ENCODE peak calls at places on chromosomes 2 and 18, in five cellular contexts. One of them, this sample, is unnamed.

GRCh38 chr18:76494181-76494540 is 881 bp downstream of the ZNF516 start:
- DNase-seq in myocyte: no peak
- DNase-seq in KG1: no peak
- DNase-seq in activated naive CD4-positive, alpha-beta T cell: no peak
- DNase-seq in AG04449: no peak
- DNase-seq in this sample: no peak

GRCh38 chr2:101823347-101823791 is 125.9 kb downstream of the MAP4K4 start:
- DNase-seq in myocyte: peak; percentile 57
- DNase-seq in activated naive CD4-positive, alpha-beta T cell: no peak
- DNase-seq in AG04449: no peak
- DNase-seq in KG1: peak; percentile 35
- DNase-seq in this sample: no peak

GRCh38 chr2:6877402-6878305 is at the start of gene RSAD2:
- DNase-seq in myocyte: no peak
- DNase-seq in AG04449: no peak
- DNase-seq in KG1: peak; percentile 74
- DNase-seq in activated naive CD4-positive, alpha-beta T cell: no peak
- DNase-seq in this sample: no peak

GRCh38 chr2:10344105-10345066 is 41.7 kb downstream of the HPCAL1 start:
- DNase-seq in KG1: no peak
- DNase-seq in AG04449: no peak
- DNase-seq in activated naive CD4-positive, alpha-beta T cell: no peak
- DNase-seq in myocyte: no peak
- DNase-seq in this sample: peak; percentile 70

GRCh38 chr2:68745006-68745405 is 10.4 kb downstream of the ARHGAP25 start:
- DNase-seq in AG04449: no peak
- DNase-seq in activated naive CD4-positive, alpha-beta T cell: no peak
- DNase-seq in KG1: no peak
- DNase-seq in myocyte: no peak
- DNase-seq in this sample: no peak

GRCh38 chr2:216535454-216535995 is 36.9 kb downstream of the RPL37A start:
- DNase-seq in AG04449: peak; percentile 95
- DNase-seq in activated naive CD4-positive, alpha-beta T cell: no peak
- DNase-seq in KG1: no peak
- DNase-seq in myocyte: peak; percentile 66
- DNase-seq in this sample: no peak

GRCh38 chr18:26327062-26327461 is 100.8 kb downstream of the TAF4B start:
- DNase-seq in myocyte: peak; percentile 38
- DNase-seq in KG1: no peak
- DNase-seq in activated naive CD4-positive, alpha-beta T cell: no peak
- DNase-seq in AG04449: no peak
- DNase-seq in this sample: no peak

GRCh38 chr2:213980883-213981282 is 430.0 kb upstream of the VWC2L start:
- DNase-seq in AG04449: no peak
- DNase-seq in KG1: no peak
- DNase-seq in myocyte: peak; percentile 1
- DNase-seq in activated naive CD4-positive, alpha-beta T cell: no peak
- DNase-seq in this sample: no peak

GRCh38 chr2:194867328-194867727 is 789.7 kb upstream of the SLC39A10 start:
- DNase-seq in myocyte: peak; percentile 36
- DNase-seq in AG04449: no peak
- DNase-seq in activated naive CD4-positive, alpha-beta T cell: no peak
- DNase-seq in KG1: no peak
- DNase-seq in this sample: no peak

GRCh38 chr2:241009601-241010530 is 11.4 kb downstream of the SNED1 start:
- DNase-seq in KG1: no peak
- DNase-seq in AG04449: peak; percentile 17
- DNase-seq in activated naive CD4-positive, alpha-beta T cell: no peak
- DNase-seq in myocyte: peak; percentile 40
- DNase-seq in this sample: no peak

GRCh38 chr18:35494281-35494825 is 3.4 kb downstream of the INO80C start:
- DNase-seq in activated naive CD4-positive, alpha-beta T cell: no peak
- DNase-seq in myocyte: no peak
- DNase-seq in KG1: no peak
- DNase-seq in AG04449: no peak
- DNase-seq in this sample: no peak

GRCh38 chr2:45134014-45134413 is 124.8 kb upstream of the SIX2 start:
- DNase-seq in KG1: no peak
- DNase-seq in activated naive CD4-positive, alpha-beta T cell: no peak
- DNase-seq in AG04449: no peak
- DNase-seq in myocyte: no peak
- DNase-seq in this sample: no peak

GRCh38 chr2:127695491-127696472 is 5.5 kb upstream of the SFT2D3 start:
- DNase-seq in myocyte: peak; percentile 93
- DNase-seq in activated naive CD4-positive, alpha-beta T cell: no peak
- DNase-seq in KG1: no peak
- DNase-seq in AG04449: no peak
- DNase-seq in this sample: no peak

GRCh38 chr18:54830260-54830659 is 2.0 kb downstream of the RAB27B start:
- DNase-seq in KG1: no peak
- DNase-seq in AG04449: no peak
- DNase-seq in myocyte: no peak
- DNase-seq in activated naive CD4-positive, alpha-beta T cell: no peak
- DNase-seq in this sample: no peak

GRCh38 chr2:163155279-163155883 is 316.8 kb upstream of the KCNH7 start:
- DNase-seq in AG04449: no peak
- DNase-seq in activated naive CD4-positive, alpha-beta T cell: no peak
- DNase-seq in myocyte: peak; percentile 51
- DNase-seq in KG1: peak; percentile 9
- DNase-seq in this sample: no peak

GRCh38 chr2:10613263-10613662 is 76.5 kb downstream of the NOL10 start:
- DNase-seq in KG1: no peak
- DNase-seq in AG04449: no peak
- DNase-seq in activated naive CD4-positive, alpha-beta T cell: no peak
- DNase-seq in myocyte: no peak
- DNase-seq in this sample: no peak

GRCh38 chr2:172878260-172878659 is 142.6 kb downstream of the RAPGEF4 start:
- DNase-seq in AG04449: no peak
- DNase-seq in KG1: no peak
- DNase-seq in myocyte: no peak
- DNase-seq in activated naive CD4-positive, alpha-beta T cell: no peak
- DNase-seq in this sample: no peak

GRCh38 chr2:196253115-196253484 is 81.7 kb upstream of the STK17B start:
- DNase-seq in KG1: no peak
- DNase-seq in AG04449: no peak
- DNase-seq in activated naive CD4-positive, alpha-beta T cell: no peak
- DNase-seq in myocyte: no peak
- DNase-seq in this sample: no peak

GRCh38 chr2:36408198-36408703 is 52.7 kb downstream of the CRIM1 start:
- DNase-seq in AG04449: no peak
- DNase-seq in KG1: no peak
- DNase-seq in myocyte: peak; percentile 38
- DNase-seq in activated naive CD4-positive, alpha-beta T cell: no peak
- DNase-seq in this sample: no peak

GRCh38 chr18:74063023-74063422 is 84.6 kb downstream of the FBXO15 start:
- DNase-seq in activated naive CD4-positive, alpha-beta T cell: no peak
- DNase-seq in KG1: no peak
- DNase-seq in myocyte: no peak
- DNase-seq in AG04449: no peak
- DNase-seq in this sample: no peak

GRCh38 chr2:176129825-176130152 is 284 bp downstream of the HOXD8 start:
- DNase-seq in AG04449: no peak
- DNase-seq in myocyte: peak; percentile 19
- DNase-seq in activated naive CD4-positive, alpha-beta T cell: no peak
- DNase-seq in KG1: no peak
- DNase-seq in this sample: no peak

GRCh38 chr2:237072067-237072931 is 13.4 kb upstream of the COPS8 start:
- DNase-seq in AG04449: no peak
- DNase-seq in myocyte: peak; percentile 62
- DNase-seq in activated naive CD4-positive, alpha-beta T cell: peak; percentile 67
- DNase-seq in KG1: peak; percentile 21
- DNase-seq in this sample: no peak

GRCh38 chr2:158968396-158969161 is at the start of gene TANC1:
- DNase-seq in activated naive CD4-positive, alpha-beta T cell: peak; percentile 18
- DNase-seq in myocyte: peak; percentile 95
- DNase-seq in KG1: peak; percentile 66
- DNase-seq in AG04449: no peak
- DNase-seq in this sample: peak; percentile 32

GRCh38 chr2:128606837-128607236 is 288.2 kb upstream of the HS6ST1 start:
- DNase-seq in activated naive CD4-positive, alpha-beta T cell: no peak
- DNase-seq in myocyte: no peak
- DNase-seq in AG04449: no peak
- DNase-seq in KG1: no peak
- DNase-seq in this sample: no peak

GRCh38 chr18:8610442-8610801 is 1.2 kb downstream of the RAB12 start:
- DNase-seq in AG04449: no peak
- DNase-seq in activated naive CD4-positive, alpha-beta T cell: no peak
- DNase-seq in myocyte: peak; percentile 44
- DNase-seq in KG1: peak; percentile 26
- DNase-seq in this sample: no peak

GRCh38 chr2:106638609-106639008 is 151.4 kb downstream of the CD8B2 start:
- DNase-seq in myocyte: no peak
- DNase-seq in KG1: no peak
- DNase-seq in activated naive CD4-positive, alpha-beta T cell: no peak
- DNase-seq in AG04449: no peak
- DNase-seq in this sample: no peak

GRCh38 chr18:8368490-8369217 is 240.6 kb upstream of the RAB12 start:
- DNase-seq in AG04449: no peak
- DNase-seq in myocyte: no peak
- DNase-seq in activated naive CD4-positive, alpha-beta T cell: no peak
- DNase-seq in KG1: no peak
- DNase-seq in this sample: no peak

GRCh38 chr18:41745166-41746049 is 209.6 kb upstream of the PIK3C3 start:
- DNase-seq in KG1: peak; percentile 9
- DNase-seq in activated naive CD4-positive, alpha-beta T cell: no peak
- DNase-seq in AG04449: no peak
- DNase-seq in myocyte: peak; percentile 13
- DNase-seq in this sample: peak; percentile 29

GRCh38 chr2:55876425-55877084 is 47.0 kb downstream of the EFEMP1 start:
- DNase-seq in activated naive CD4-positive, alpha-beta T cell: no peak
- DNase-seq in myocyte: no peak
- DNase-seq in AG04449: no peak
- DNase-seq in KG1: no peak
- DNase-seq in this sample: no peak

This sample was measured in D721Med.